ENCODE peak calls at places on chromosomes 11 and 22, in six cellular contexts. A is CD8-positive, alpha-beta memory T cell; C is psoas muscle; R is mammary epithelial cell; B is neuronal stem cell; L is GM23248. N is an unnamed sample. For H3K27me3 and H3K9me3, the result is how much of the 10 kb centered on the place peaks cover.

GRCh38 chr11:118918128-118918685 is 7.5 kb downstream of the BCL9L start:
- DNase-seq in R (peak), B (no peak), C (peak), L (peak), A (no peak), N (peak)

GRCh38 chr22:34761111-34761510 is 304.8 kb upstream of the ISX start:
- DNase-seq in B (no peak), L (no peak), A (no peak), C (no peak), R (peak), N (no peak)

GRCh38 chr11:63020671-63021255 is 5.1 kb upstream of the SLC22A8 start:
- DNase-seq in B (peak), C (no peak), L (no peak), R (no peak), A (no peak), N (peak)

GRCh38 chr22:40712311-40712710 is 33.0 kb downstream of the MCHR1 start:
- DNase-seq in A (no peak), B (no peak), L (no peak), R (no peak), C (no peak), N (no peak)

GRCh38 chr11:112852141-112852853 is 108.9 kb upstream of the NCAM1 start:
- DNase-seq in B (no peak), A (no peak), R (peak), C (no peak), L (peak), N (no peak)

GRCh38 chr11:37504066-37504611 is 906.1 kb upstream of the RAG2 start:
- DNase-seq in A (no peak), B (peak), L (peak), C (no peak), R (peak), N (peak)

GRCh38 chr22:37235897-37236607 is 8.0 kb downstream of the RAC2 start:
- DNase-seq in C (no peak), B (no peak), A (no peak), R (no peak), L (no peak), N (no peak)

GRCh38 chr22:37843746-37844089 is 416 bp downstream of the ANKRD54 start:
- DNase-seq in C (peak), L (peak), A (no peak), R (no peak), B (no peak), N (peak)

GRCh38 chr11:122754553-122755322 is 83.6 kb upstream of the CRTAM start:
- DNase-seq in C (no peak), L (peak), B (no peak), R (no peak), A (no peak), N (peak)

GRCh38 chr11:12871788-12872321 is 137.3 kb upstream of the RASSF10 start:
- DNase-seq in R (peak), L (peak), C (no peak), A (no peak), B (no peak), N (peak)

GRCh38 chr11:81000334-81001100 is 1559.7 kb upstream of the TENM4 start:
- DNase-seq in C (no peak), L (no peak), A (no peak), R (no peak), B (no peak), N (no peak)

GRCh38 chr22:23246982-23247766 is 66.9 kb downstream of the BCR start:
- DNase-seq in C (no peak), L (no peak), B (no peak), R (no peak), A (no peak), N (no peak)

GRCh38 chr11:73140213-73141030 is 1.7 kb downstream of the FCHSD2 start:
- DNase-seq in A (no peak), R (peak), B (peak), C (peak), L (peak), N (peak)

GRCh38 chr11:126415669-126416420 is 60.4 kb downstream of the ST3GAL4 start:
- DNase-seq in B (no peak), R (no peak), L (no peak), C (peak), A (no peak), N (no peak)

GRCh38 chr22:24566899-24567511 is 11.2 kb downstream of the SNRPD3 start:
- DNase-seq in A (no peak), L (peak), B (no peak), C (no peak), R (no peak), N (no peak)

GRCh38 chr11:726278-726915 is 20.4 kb downstream of the EPS8L2 start:
- DNase-seq in B (no peak), R (peak), C (peak), A (peak), L (peak), N (no peak)

GRCh38 chr11:15346907-15347306 is 232.2 kb downstream of the INSC start:
- DNase-seq in A (no peak), C (no peak), R (no peak), B (no peak), L (no peak), N (no peak)

GRCh38 chr11:78354741-78355705 is 62.6 kb downstream of the GAB2 start:
- DNase-seq in B (no peak), L (peak), R (no peak), C (no peak), A (no peak), N (peak)

GRCh38 chr11:3840289-3840869 is 380 bp downstream of the RHOG start:
- DNase-seq in C (no peak), A (peak), L (peak), R (no peak), B (peak), N (no peak)

GRCh38 chr22:19291580-19292261 is at the start of gene CLTCL1:
- DNase-seq in C (peak), R (peak), L (peak), A (peak), B (peak), N (peak)

GRCh38 chr11:56782167-56782847 is 33.8 kb upstream of the OR9G4 start:
- DNase-seq in B (no peak), L (no peak), A (no peak), R (no peak), C (no peak), N (no peak)

GRCh38 chr11:44556735-44557409 is 8.6 kb upstream of the CD82 start:
- DNase-seq in L (peak), C (peak), A (peak), B (peak), R (no peak), N (peak)

GRCh38 chr22:22139364-22139763 is 105.2 kb upstream of the VPREB1 start:
- DNase-seq in C (no peak), L (no peak), B (no peak), A (no peak), R (no peak), N (no peak)

GRCh38 chr11:47587733-47588326 is 1.4 kb downstream of the FAM180B start:
- DNase-seq in R (no peak), C (peak), A (no peak), L (peak), B (no peak), N (no peak)

GRCh38 chr11:117958949-117959348 is 27.2 kb upstream of the IL10RA start:
- DNase-seq in R (no peak), L (no peak), B (no peak), C (no peak), A (no peak), N (no peak)

GRCh38 chr11:114256176-114256897 is 39.9 kb upstream of the NNMT start:
- DNase-seq in A (no peak), L (no peak), R (no peak), B (peak), C (no peak), N (no peak)

GRCh38 chr11:123033895-123034294 is 28.0 kb downstream of the HSPA8 start:
- DNase-seq in B (no peak), C (no peak), L (peak), R (no peak), A (no peak), N (peak)

GRCh38 chr22:37222440-37222971 is 10.2 kb upstream of the SSTR3 start:
- DNase-seq in L (no peak), B (no peak), A (peak), C (no peak), R (no peak), N (no peak)

GRCh38 chr22:47247609-47248240 is 485.3 kb downstream of the TBC1D22A start:
- DNase-seq in L (no peak), B (no peak), R (no peak), A (no peak), C (no peak), N (no peak)

GRCh38 chr22:47249370-47249928 is 487.0 kb downstream of the TBC1D22A start:
- DNase-seq in C (no peak), L (no peak), R (no peak), B (no peak), A (no peak), N (no peak)

GRCh38 chr22:47248925-47249324 is 486.5 kb downstream of the TBC1D22A start:
- DNase-seq in B (no peak), C (no peak), A (no peak), L (no peak), R (no peak), N (no peak)

GRCh38 chr22:47250995-47251765 is 488.7 kb downstream of the TBC1D22A start:
- DNase-seq in R (no peak), A (no peak), L (no peak), B (no peak), C (no peak), N (no peak)

DNA sequence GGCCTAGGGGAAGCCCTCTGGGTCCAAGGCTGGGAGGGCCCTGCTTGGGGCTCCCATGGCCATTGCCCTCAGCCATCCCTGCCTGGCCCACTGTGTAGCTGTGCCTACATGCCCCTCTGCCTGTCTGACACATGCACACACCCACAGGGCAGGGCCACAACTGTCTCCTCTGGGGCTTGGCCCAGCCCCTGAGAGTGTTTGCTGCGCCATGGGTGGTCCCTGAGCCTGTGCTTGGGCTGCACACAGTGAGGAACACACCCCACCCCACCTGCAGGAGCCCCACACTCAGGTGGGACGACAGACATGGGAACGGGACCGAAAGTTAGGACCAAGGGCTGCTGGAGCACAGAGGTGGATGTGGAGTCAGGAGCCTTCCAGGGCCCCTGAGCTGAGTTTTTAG is 489.5 kb downstream of the TBC1D22A start:
- DNase-seq in A (no peak), B (no peak), C (no peak), R (no peak), L (no peak), N (no peak)
- H3K27me3 ChIP-seq in A (under half), B (under half), C (under half), R (under half), L (under half), N (under half)

GRCh38 chr22:39246217-39246616 is 1.4 kb upstream of the PDGFB start:
- DNase-seq in C (no peak), B (no peak), L (no peak), A (no peak), R (no peak), N (no peak)

GRCh38 chr22:39246690-39247332 is 2.0 kb upstream of the PDGFB start:
- DNase-seq in L (no peak), A (no peak), R (no peak), C (no peak), B (no peak), N (no peak)

GRCh38 chr22:39244496-39245129 is at the start of gene PDGFB:
- DNase-seq in L (peak), A (no peak), C (no peak), R (peak), B (no peak), N (no peak)

GRCh38 chr22:39244073-39244495 is 698 bp downstream of the PDGFB start:
- DNase-seq in C (no peak), A (no peak), R (peak), L (peak), B (no peak), N (no peak)

DNA sequence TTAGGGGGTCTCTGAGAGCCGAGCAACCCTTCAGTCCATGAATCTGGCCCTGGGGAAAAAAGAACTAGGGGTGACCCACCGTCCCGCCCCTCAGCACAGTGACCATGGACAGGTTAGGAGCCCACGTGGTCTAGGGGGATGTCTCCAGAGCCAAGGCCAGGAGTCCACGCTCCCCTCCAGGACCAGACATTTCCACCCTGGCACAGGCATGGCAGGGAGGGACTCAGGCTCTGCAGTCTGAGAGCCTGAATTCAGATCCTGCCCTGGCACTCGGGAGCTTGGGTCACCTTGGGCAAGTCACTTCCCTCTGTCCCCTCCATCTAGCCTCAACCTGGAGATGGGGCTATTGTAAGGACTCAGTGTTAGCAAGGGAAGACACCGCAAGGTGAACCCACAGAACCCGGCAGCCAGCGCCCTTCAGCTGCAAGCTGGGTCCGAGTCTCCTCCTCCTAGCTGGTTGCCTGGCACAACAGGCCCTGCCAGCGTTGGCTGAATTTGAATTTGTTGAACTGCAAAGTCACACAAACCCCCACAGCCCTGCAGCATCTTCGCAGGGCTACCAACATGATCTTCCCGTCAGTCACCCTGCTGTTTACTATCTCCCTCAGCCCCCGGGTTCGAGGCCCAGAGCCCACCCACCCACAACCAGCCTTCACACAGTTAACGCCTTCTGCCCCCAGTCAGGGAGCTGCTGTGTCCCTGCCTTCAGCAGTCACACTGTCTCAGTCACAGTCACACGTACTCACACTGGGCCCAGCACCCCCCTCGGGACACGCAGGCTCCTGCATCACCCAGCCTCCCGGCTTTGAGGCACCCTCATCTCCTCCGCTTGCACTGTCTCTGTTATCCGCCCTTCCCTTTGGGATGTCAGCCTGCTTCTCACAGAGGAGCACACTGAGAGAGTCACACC is 603 bp upstream of the PDGFB start:
- DNase-seq in A (no peak), C (no peak), B (no peak), R (no peak), L (no peak), N (no peak)
- H3K4me3 ChIP-seq in A (peak), C (peak), B (no peak), R (no peak), L (no peak), N (no peak)

DNA sequence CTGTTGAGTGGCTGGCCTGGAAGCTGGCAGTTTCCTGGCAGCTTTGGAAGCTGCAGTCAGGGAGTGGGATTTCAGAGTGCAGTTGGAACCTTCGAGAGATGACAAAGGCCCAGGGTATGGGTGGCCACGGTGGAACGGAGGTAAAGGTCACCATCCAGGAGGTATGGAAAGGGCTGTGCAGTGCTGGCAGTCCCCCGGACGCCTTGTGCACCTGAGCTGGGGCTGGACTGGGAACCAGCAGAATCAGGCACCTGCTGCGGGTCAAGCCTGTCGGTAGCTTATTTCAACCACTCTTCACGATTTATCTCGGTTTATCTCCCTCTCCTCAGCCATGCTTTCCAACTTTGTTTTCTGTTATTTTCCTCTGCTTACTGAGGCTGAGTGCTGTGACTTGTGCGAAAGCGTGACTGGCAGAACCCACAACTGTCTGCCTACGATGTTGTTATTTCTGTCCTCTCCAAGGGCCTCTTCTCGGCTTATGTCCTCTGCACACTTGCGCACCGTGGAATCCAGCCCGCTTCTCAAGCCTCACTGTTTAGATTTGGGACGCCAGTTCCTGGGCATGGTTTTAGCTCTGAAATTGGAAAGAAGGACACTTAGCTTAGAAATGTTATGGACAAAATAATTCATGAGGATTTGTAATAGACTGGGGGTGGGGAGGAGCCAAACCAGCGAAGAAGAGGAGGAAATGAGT is 24.0 kb upstream of the ATXN10 start:
- DNase-seq in A (no peak), L (no peak), B (no peak), R (no peak), C (no peak), N (no peak)
- H3K9me3 ChIP-seq in A (under half), L (under half), B (under half), R (under half), C (under half), N (under half)

DNA sequence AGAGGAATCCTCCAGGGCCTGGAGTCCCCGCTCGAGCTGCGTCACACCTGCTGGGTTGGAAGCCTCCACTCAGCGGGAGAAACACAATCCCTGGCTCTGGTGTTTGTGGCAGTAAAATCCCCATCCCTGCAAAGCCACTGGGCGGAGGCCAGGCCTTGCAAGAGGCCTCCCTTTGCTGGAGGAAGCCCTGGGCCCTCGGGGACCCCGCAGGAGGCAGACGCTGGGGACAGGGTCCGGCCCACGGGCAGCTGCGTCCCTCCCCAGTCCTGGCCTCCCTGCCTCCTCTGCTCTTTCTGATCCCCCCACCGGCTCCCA is 194.7 kb downstream of the BRD1 start:
- DNase-seq in A (no peak), B (no peak), R (no peak), L (no peak), C (no peak), N (no peak)
- H3K27me3 ChIP-seq in A (under half), B (under half), R (under half), L (under half), C (under half), N (under half)

N was measured in HAP-1.